ENCODE peak calls at places on chromosome 14, in eight cellular contexts. O, P, V, J, E, X, Y and W are unnamed samples.
A peak's percentile ranks its signal among the peaks of the same experiment; 100 is the strongest.

GRCh38 chr14:58963873-58964597 is 224.4 kb upstream of the DAAM1 start:
- DNase-seq in O (no peak), P (no peak), V (no peak), J (no peak), E (no peak), X (no peak), Y (no peak), W (no peak)

GRCh38 chr14:86450075-86450474 is 920.1 kb downstream of the FLRT2 start:
- DNase-seq in O (no peak), P (no peak), V (peak; percentile 41), J (no peak), E (no peak), X (no peak), Y (peak; percentile 55), W (no peak)

GRCh38 chr14:76328457-76329137 is 47.3 kb upstream of the ESRRB start:
- DNase-seq in O (no peak), P (no peak), V (no peak), J (no peak), E (no peak), X (no peak), Y (no peak), W (no peak)

GRCh38 chr14:63499701-63500250 is 43.4 kb downstream of the PPP2R5E start:
- DNase-seq in O (no peak), P (no peak), V (no peak), J (peak; percentile 42), E (no peak), X (no peak), Y (no peak), W (no peak)

GRCh38 chr14:105075364-105076295 is 10.4 kb upstream of the GPR132 start:
- DNase-seq in O (no peak), P (peak; percentile 81), V (no peak), J (peak; percentile 34), E (no peak), X (no peak), Y (peak; percentile 35), W (no peak)

GRCh38 chr14:89576132-89576923 is 159.3 kb upstream of the FOXN3 start:
- DNase-seq in O (no peak), P (no peak), V (no peak), J (no peak), E (peak; percentile 34), X (no peak), Y (no peak), W (no peak)

GRCh38 chr14:60490270-60490669 is 4.4 kb upstream of the C14orf39 start:
- DNase-seq in O (no peak), P (no peak), V (no peak), J (no peak), E (no peak), X (no peak), Y (no peak), W (no peak)

GRCh38 chr14:89387922-89388685 is 28.9 kb downstream of the FOXN3 start:
- DNase-seq in O (no peak), P (no peak), V (no peak), J (no peak), E (no peak), X (no peak), Y (no peak), W (no peak)

GRCh38 chr14:25102788-25103187 is 52.8 kb upstream of the STXBP6 start:
- DNase-seq in O (no peak), P (no peak), V (no peak), J (no peak), E (no peak), X (no peak), Y (no peak), W (no peak)

GRCh38 chr14:104895207-104895785 is 29.4 kb upstream of the PLD4 start:
- DNase-seq in O (peak; percentile 1), P (no peak), V (no peak), J (no peak), E (no peak), X (no peak), Y (no peak), W (no peak)